ENCODE peak calls at places on chromosomes 2 and 18, in six cellular contexts. One of them, this sample, is unnamed.

GRCh38 chr2:212227755-212228154 is 310.8 kb downstream of the ERBB4 start:
- DNase-seq in stomach: peak; percentile 58
- DNase-seq in fibroblast of lung: peak; percentile 79
- DNase-seq in astrocyte: peak; percentile 75
- DNase-seq in psoas muscle: no peak
- DNase-seq in body of pancreas: peak; percentile 63
- DNase-seq in this sample: peak; percentile 49

GRCh38 chr2:201006704-201007103 is 43.2 kb upstream of the ORC2 start:
- DNase-seq in psoas muscle: no peak
- DNase-seq in astrocyte: no peak
- DNase-seq in stomach: no peak
- DNase-seq in body of pancreas: no peak
- DNase-seq in fibroblast of lung: no peak
- DNase-seq in this sample: no peak

GRCh38 chr2:96538487-96539214 is 2.1 kb downstream of the ARID5A start:
- DNase-seq in body of pancreas: peak; percentile 69
- DNase-seq in psoas muscle: peak; percentile 76
- DNase-seq in stomach: peak; percentile 77
- DNase-seq in fibroblast of lung: peak; percentile 50
- DNase-seq in astrocyte: peak; percentile 18
- DNase-seq in this sample: no peak

GRCh38 chr2:196750977-196751631 is 48.4 kb downstream of the GTF3C3 start:
- DNase-seq in astrocyte: peak; percentile 40
- DNase-seq in stomach: peak; percentile 59
- DNase-seq in fibroblast of lung: peak; percentile 44
- DNase-seq in psoas muscle: peak; percentile 27
- DNase-seq in body of pancreas: peak; percentile 78
- DNase-seq in this sample: peak; percentile 44

GRCh38 chr2:227411320-227411989 is 23.7 kb upstream of the SCYGR1 start:
- DNase-seq in stomach: no peak
- DNase-seq in body of pancreas: no peak
- DNase-seq in astrocyte: peak; percentile 88
- DNase-seq in fibroblast of lung: peak; percentile 90
- DNase-seq in psoas muscle: no peak
- DNase-seq in this sample: peak; percentile 63

GRCh38 chr18:4510709-4511108 is 55.6 kb upstream of the DLGAP1 start:
- DNase-seq in body of pancreas: no peak
- DNase-seq in fibroblast of lung: peak; percentile 1
- DNase-seq in psoas muscle: no peak
- DNase-seq in stomach: no peak
- DNase-seq in astrocyte: peak; percentile 6
- DNase-seq in this sample: no peak

GRCh38 chr2:156565066-156565710 is 129.0 kb downstream of the GPD2 start:
- DNase-seq in psoas muscle: no peak
- DNase-seq in astrocyte: peak; percentile 98
- DNase-seq in body of pancreas: no peak
- DNase-seq in fibroblast of lung: peak; percentile 98
- DNase-seq in stomach: no peak
- DNase-seq in this sample: no peak

GRCh38 chr18:28147674-28148171 is 29.2 kb downstream of the CDH2 start:
- DNase-seq in fibroblast of lung: peak; percentile 77
- DNase-seq in body of pancreas: no peak
- DNase-seq in astrocyte: peak; percentile 74
- DNase-seq in stomach: no peak
- DNase-seq in psoas muscle: no peak
- DNase-seq in this sample: no peak

GRCh38 chr2:178523596-178524134 is 43.4 kb downstream of the PLEKHA3 start:
- DNase-seq in stomach: no peak
- DNase-seq in psoas muscle: no peak
- DNase-seq in fibroblast of lung: no peak
- DNase-seq in astrocyte: no peak
- DNase-seq in body of pancreas: no peak
- DNase-seq in this sample: peak; percentile 14

GRCh38 chr2:234919711-234920110 is 32.1 kb upstream of the SH3BP4 start:
- DNase-seq in fibroblast of lung: peak; percentile 61
- DNase-seq in stomach: no peak
- DNase-seq in body of pancreas: no peak
- DNase-seq in psoas muscle: no peak
- DNase-seq in astrocyte: peak; percentile 42
- DNase-seq in this sample: no peak

GRCh38 chr18:79950440-79951341 is 762 bp downstream of the SLC66A2 start:
- DNase-seq in psoas muscle: peak; percentile 47
- DNase-seq in body of pancreas: peak; percentile 64
- DNase-seq in fibroblast of lung: peak; percentile 27
- DNase-seq in stomach: peak; percentile 50
- DNase-seq in astrocyte: no peak
- DNase-seq in this sample: no peak

GRCh38 chr2:69190743-69191425 is 177.9 kb downstream of the ANTXR1 start:
- DNase-seq in psoas muscle: no peak
- DNase-seq in body of pancreas: no peak
- DNase-seq in stomach: no peak
- DNase-seq in fibroblast of lung: no peak
- DNase-seq in astrocyte: no peak
- DNase-seq in this sample: no peak

GRCh38 chr2:36663851-36664715 is 32.4 kb upstream of the VIT start:
- DNase-seq in astrocyte: peak; percentile 41
- DNase-seq in stomach: no peak
- DNase-seq in psoas muscle: no peak
- DNase-seq in body of pancreas: peak; percentile 9
- DNase-seq in fibroblast of lung: peak; percentile 69
- DNase-seq in this sample: peak; percentile 44

GRCh38 chr2:159612255-159612901 is 4.0 kb downstream of the BAZ2B start:
- DNase-seq in fibroblast of lung: peak; percentile 44
- DNase-seq in stomach: no peak
- DNase-seq in body of pancreas: no peak
- DNase-seq in astrocyte: no peak
- DNase-seq in psoas muscle: no peak
- DNase-seq in this sample: no peak

GRCh38 chr2:134276381-134277172 is 22.7 kb downstream of the MGAT5 start:
- DNase-seq in body of pancreas: no peak
- DNase-seq in astrocyte: no peak
- DNase-seq in psoas muscle: no peak
- DNase-seq in fibroblast of lung: peak; percentile 26
- DNase-seq in stomach: no peak
- DNase-seq in this sample: no peak

GRCh38 chr2:23092831-23093230 is 292.1 kb upstream of the KLHL29 start:
- DNase-seq in astrocyte: no peak
- DNase-seq in body of pancreas: no peak
- DNase-seq in psoas muscle: no peak
- DNase-seq in stomach: no peak
- DNase-seq in fibroblast of lung: no peak
- DNase-seq in this sample: peak; percentile 18

GRCh38 chr2:181682795-181683517 is 2.6 kb upstream of the NEUROD1 start:
- DNase-seq in body of pancreas: no peak
- DNase-seq in fibroblast of lung: no peak
- DNase-seq in astrocyte: no peak
- DNase-seq in psoas muscle: no peak
- DNase-seq in stomach: no peak
- DNase-seq in this sample: no peak

GRCh38 chr2:222042666-222043065 is 256.1 kb downstream of the PAX3 start:
- DNase-seq in body of pancreas: no peak
- DNase-seq in fibroblast of lung: no peak
- DNase-seq in stomach: no peak
- DNase-seq in astrocyte: no peak
- DNase-seq in psoas muscle: no peak
- DNase-seq in this sample: no peak

GRCh38 chr2:179051250-179051649 is 1.3 kb upstream of the CCDC141 start:
- DNase-seq in body of pancreas: no peak
- DNase-seq in fibroblast of lung: no peak
- DNase-seq in astrocyte: no peak
- DNase-seq in psoas muscle: no peak
- DNase-seq in stomach: no peak
- DNase-seq in this sample: no peak

GRCh38 chr2:159891917-159892691 is 94.1 kb upstream of the CD302 start:
- DNase-seq in psoas muscle: no peak
- DNase-seq in body of pancreas: no peak
- DNase-seq in fibroblast of lung: peak; percentile 88
- DNase-seq in stomach: no peak
- DNase-seq in astrocyte: peak; percentile 82
- DNase-seq in this sample: peak; percentile 49

GRCh38 chr2:46179037-46179621 is 118.1 kb upstream of the EPAS1 start:
- DNase-seq in stomach: peak; percentile 33
- DNase-seq in astrocyte: peak; percentile 97
- DNase-seq in body of pancreas: peak; percentile 34
- DNase-seq in fibroblast of lung: peak; percentile 96
- DNase-seq in psoas muscle: peak; percentile 59
- DNase-seq in this sample: no peak

GRCh38 chr2:184339966-184340365 is 258.4 kb upstream of the ZNF804A start:
- DNase-seq in astrocyte: peak; percentile 25
- DNase-seq in psoas muscle: no peak
- DNase-seq in stomach: no peak
- DNase-seq in fibroblast of lung: peak; percentile 37
- DNase-seq in body of pancreas: no peak
- DNase-seq in this sample: no peak

GRCh38 chr18:79384834-79385233 is 10.9 kb upstream of the NFATC1 start:
- DNase-seq in body of pancreas: no peak
- DNase-seq in astrocyte: no peak
- DNase-seq in psoas muscle: no peak
- DNase-seq in fibroblast of lung: no peak
- DNase-seq in stomach: no peak
- DNase-seq in this sample: no peak

GRCh38 chr2:137826373-137827372 is 137.6 kb upstream of the HNMT start:
- DNase-seq in body of pancreas: no peak
- DNase-seq in stomach: no peak
- DNase-seq in fibroblast of lung: no peak
- DNase-seq in psoas muscle: no peak
- DNase-seq in astrocyte: no peak
- DNase-seq in this sample: peak; percentile 5

GRCh38 chr2:105625632-105626031 is 119.1 kb upstream of the NCK2 start:
- DNase-seq in fibroblast of lung: no peak
- DNase-seq in body of pancreas: no peak
- DNase-seq in psoas muscle: no peak
- DNase-seq in stomach: no peak
- DNase-seq in astrocyte: no peak
- DNase-seq in this sample: no peak

GRCh38 chr2:207231962-207232361 is 66.2 kb upstream of the KLF7 start:
- DNase-seq in fibroblast of lung: peak; percentile 88
- DNase-seq in body of pancreas: no peak
- DNase-seq in astrocyte: peak; percentile 86
- DNase-seq in psoas muscle: no peak
- DNase-seq in stomach: no peak
- DNase-seq in this sample: no peak
- H3K27ac ChIP-seq in fibroblast of lung: no peak overlapping the region
- H3K27ac ChIP-seq in body of pancreas: no peak overlapping the region
- H3K27ac ChIP-seq in astrocyte: peak overlapping the region; percentile 86
- H3K27ac ChIP-seq in psoas muscle: no peak overlapping the region
- H3K27ac ChIP-seq in stomach: no peak overlapping the region
- H3K27ac ChIP-seq in this sample: no peak overlapping the region

GRCh38 chr18:12855886-12856285 is 28.2 kb downstream of the PTPN2 start:
- DNase-seq in body of pancreas: no peak
- DNase-seq in stomach: no peak
- DNase-seq in astrocyte: no peak
- DNase-seq in fibroblast of lung: no peak
- DNase-seq in psoas muscle: no peak
- DNase-seq in this sample: peak; percentile 18

GRCh38 chr18:12857991-12858544 is 26.0 kb downstream of the PTPN2 start:
- DNase-seq in fibroblast of lung: no peak
- DNase-seq in body of pancreas: no peak
- DNase-seq in stomach: no peak
- DNase-seq in psoas muscle: no peak
- DNase-seq in astrocyte: no peak
- DNase-seq in this sample: no peak

GRCh38 chr18:12858961-12859360 is 25.1 kb downstream of the PTPN2 start:
- DNase-seq in astrocyte: no peak
- DNase-seq in fibroblast of lung: no peak
- DNase-seq in psoas muscle: no peak
- DNase-seq in body of pancreas: no peak
- DNase-seq in stomach: no peak
- DNase-seq in this sample: no peak

GRCh38 chr18:12860530-12860929 is 23.5 kb downstream of the PTPN2 start:
- DNase-seq in psoas muscle: no peak
- DNase-seq in body of pancreas: no peak
- DNase-seq in fibroblast of lung: no peak
- DNase-seq in astrocyte: no peak
- DNase-seq in stomach: no peak
- DNase-seq in this sample: no peak

DNA sequence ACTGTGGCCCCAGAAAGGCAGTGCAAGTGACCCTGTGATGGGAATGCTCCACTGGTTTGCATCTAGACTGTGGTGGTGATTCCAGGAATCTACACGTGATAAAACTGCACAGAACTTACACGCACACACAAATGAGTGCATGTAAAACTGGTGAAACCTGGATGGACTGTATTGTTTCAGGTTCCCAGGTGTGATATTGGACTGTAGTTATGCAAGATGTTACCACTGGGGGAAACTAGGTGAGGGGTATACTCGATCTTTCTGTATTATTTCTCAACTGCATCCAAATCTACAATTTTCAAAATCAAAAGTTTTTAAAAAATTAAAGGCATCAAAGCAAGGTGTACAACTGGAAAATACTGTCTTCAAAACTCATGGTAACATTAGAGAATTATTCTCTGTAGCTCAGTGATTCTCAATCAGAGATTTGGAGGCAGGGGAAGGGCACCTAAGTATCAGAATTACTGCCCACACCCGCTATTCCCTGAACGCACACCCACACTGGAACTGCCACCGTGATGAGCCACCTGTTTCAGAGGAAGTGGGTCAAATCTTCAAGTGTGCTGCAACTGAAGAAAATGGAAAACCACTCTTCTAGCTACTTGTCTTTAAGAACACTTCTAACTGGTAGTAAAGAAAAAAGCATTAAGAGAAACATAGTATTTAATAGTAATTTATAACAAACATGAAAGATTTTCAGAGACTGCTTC is 26.7 kb downstream of the PTPN2 start:
- DNase-seq in psoas muscle: no peak
- DNase-seq in astrocyte: no peak
- DNase-seq in body of pancreas: no peak
- DNase-seq in fibroblast of lung: no peak
- DNase-seq in stomach: no peak
- DNase-seq in this sample: no peak
- TF ChIP-seq CTCF in psoas muscle: no peak
- TF ChIP-seq CTCF in astrocyte: no peak
- TF ChIP-seq CTCF in body of pancreas: no peak
- TF ChIP-seq CTCF in fibroblast of lung: no peak
- TF ChIP-seq CTCF in stomach: no peak
- TF ChIP-seq CTCF in this sample: no peak

DNA sequence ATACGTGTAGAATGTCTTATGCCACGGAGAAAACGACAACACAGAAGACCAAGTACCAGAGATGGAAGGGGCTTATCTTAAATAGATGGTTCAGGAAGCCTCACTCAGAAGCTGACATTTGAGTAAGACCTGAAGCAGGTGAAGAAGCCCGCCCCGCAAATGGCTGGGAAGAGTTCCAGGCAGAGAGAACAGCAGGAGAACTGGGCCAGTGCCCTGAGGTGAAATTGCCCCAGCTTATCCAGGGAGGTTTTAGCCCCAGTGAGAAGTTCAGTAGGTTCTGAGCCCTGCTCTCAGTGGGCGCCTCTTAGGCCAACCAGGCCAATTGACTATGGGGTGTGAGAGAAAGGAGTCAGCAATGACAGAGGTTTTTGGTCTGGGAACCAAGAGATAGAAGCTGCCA is 166.1 kb upstream of the FOSL2 start:
- DNase-seq in fibroblast of lung: no peak
- DNase-seq in astrocyte: no peak
- DNase-seq in psoas muscle: no peak
- DNase-seq in body of pancreas: no peak
- DNase-seq in stomach: no peak
- DNase-seq in this sample: no peak
- H3K27ac ChIP-seq in fibroblast of lung: no peak overlapping the region
- H3K27ac ChIP-seq in astrocyte: no peak overlapping the region
- H3K27ac ChIP-seq in psoas muscle: no peak overlapping the region
- H3K27ac ChIP-seq in body of pancreas: no peak overlapping the region
- H3K27ac ChIP-seq in stomach: peak overlapping the region; percentile 77
- H3K27ac ChIP-seq in this sample: no peak overlapping the region

GRCh38 chr18:65936678-65937077 is 185.9 kb downstream of the CDH7 start:
- DNase-seq in body of pancreas: no peak
- DNase-seq in fibroblast of lung: no peak
- DNase-seq in astrocyte: no peak
- DNase-seq in stomach: no peak
- DNase-seq in psoas muscle: no peak
- DNase-seq in this sample: no peak
- TF ChIP-seq CTCF in body of pancreas: no peak
- TF ChIP-seq CTCF in fibroblast of lung: no peak
- TF ChIP-seq CTCF in astrocyte: no peak
- TF ChIP-seq CTCF in stomach: no peak
- TF ChIP-seq CTCF in psoas muscle: no peak
- TF ChIP-seq CTCF in this sample: no peak